ENCODE peak calls at places on chromosomes 12 and 14, in four cellular contexts. One of them, this sample, is unnamed.

GRCh38 chr14:94559638-94560290 is 1.5 kb upstream of the SERPINA4 start:
- DNase-seq in esophagus squamous epithelium: no peak
- DNase-seq in GM13977: no peak
- DNase-seq in astrocyte of the spinal cord: no peak
- DNase-seq in this sample: no peak

GRCh38 chr12:122203968-122204828 is 689 bp downstream of the B3GNT4 start:
- DNase-seq in esophagus squamous epithelium: no peak
- DNase-seq in GM13977: no peak
- DNase-seq in astrocyte of the spinal cord: no peak
- DNase-seq in this sample: no peak

GRCh38 chr12:11553871-11554533 is 95.5 kb upstream of the ETV6 start:
- DNase-seq in esophagus squamous epithelium: no peak
- DNase-seq in GM13977: peak
- DNase-seq in astrocyte of the spinal cord: peak
- DNase-seq in this sample: no peak

GRCh38 chr14:96204151-96205058 is at the start of gene BDKRB2:
- DNase-seq in esophagus squamous epithelium: no peak
- DNase-seq in GM13977: no peak
- DNase-seq in astrocyte of the spinal cord: peak
- DNase-seq in this sample: peak

GRCh38 chr14:56809262-56810215 is 740 bp downstream of the OTX2 start:
- DNase-seq in esophagus squamous epithelium: no peak
- DNase-seq in GM13977: no peak
- DNase-seq in astrocyte of the spinal cord: no peak
- DNase-seq in this sample: no peak

GRCh38 chr12:44389038-44389437 is 487.1 kb downstream of the NELL2 start:
- DNase-seq in esophagus squamous epithelium: no peak
- DNase-seq in GM13977: no peak
- DNase-seq in astrocyte of the spinal cord: no peak
- DNase-seq in this sample: no peak

GRCh38 chr14:88166616-88167015 is 156.5 kb downstream of the KCNK10 start:
- DNase-seq in esophagus squamous epithelium: no peak
- DNase-seq in GM13977: no peak
- DNase-seq in astrocyte of the spinal cord: peak
- DNase-seq in this sample: no peak

GRCh38 chr12:102462803-102463499 is 17.4 kb downstream of the IGF1 start:
- DNase-seq in esophagus squamous epithelium: no peak
- DNase-seq in GM13977: no peak
- DNase-seq in astrocyte of the spinal cord: peak
- DNase-seq in this sample: no peak

GRCh38 chr12:47813491-47814196 is 6.1 kb downstream of the HDAC7 start:
- DNase-seq in esophagus squamous epithelium: no peak
- DNase-seq in GM13977: peak
- DNase-seq in astrocyte of the spinal cord: no peak
- DNase-seq in this sample: no peak

GRCh38 chr14:104048758-104049496 is 36.6 kb upstream of the ASPG start:
- DNase-seq in esophagus squamous epithelium: no peak
- DNase-seq in GM13977: peak
- DNase-seq in astrocyte of the spinal cord: peak
- DNase-seq in this sample: no peak

GRCh38 chr12:100672075-100672592 is 98.7 kb downstream of the GAS2L3 start:
- DNase-seq in esophagus squamous epithelium: no peak
- DNase-seq in GM13977: peak
- DNase-seq in astrocyte of the spinal cord: no peak
- DNase-seq in this sample: no peak

GRCh38 chr12:28350502-28350901 is 160.2 kb downstream of the CCDC91 start:
- DNase-seq in esophagus squamous epithelium: no peak
- DNase-seq in GM13977: no peak
- DNase-seq in astrocyte of the spinal cord: no peak
- DNase-seq in this sample: no peak

GRCh38 chr12:72307229-72307628 is 35.1 kb downstream of the TRHDE start:
- DNase-seq in esophagus squamous epithelium: no peak
- DNase-seq in GM13977: no peak
- DNase-seq in astrocyte of the spinal cord: no peak
- DNase-seq in this sample: no peak

GRCh38 chr14:80959448-80960006 is 4.1 kb downstream of the TSHR start:
- DNase-seq in esophagus squamous epithelium: peak
- DNase-seq in GM13977: peak
- DNase-seq in astrocyte of the spinal cord: no peak
- DNase-seq in this sample: no peak

GRCh38 chr14:64705406-64706118 is 1.3 kb downstream of the PLEKHG3 start:
- DNase-seq in esophagus squamous epithelium: no peak
- DNase-seq in GM13977: no peak
- DNase-seq in astrocyte of the spinal cord: no peak
- DNase-seq in this sample: no peak

GRCh38 chr12:25058619-25059018 is 109.7 kb upstream of the BCAT1 start:
- DNase-seq in esophagus squamous epithelium: no peak
- DNase-seq in GM13977: no peak
- DNase-seq in astrocyte of the spinal cord: no peak
- DNase-seq in this sample: no peak

GRCh38 chr12:69023840-69024239 is 90.9 kb upstream of the CPM start:
- DNase-seq in esophagus squamous epithelium: no peak
- DNase-seq in GM13977: no peak
- DNase-seq in astrocyte of the spinal cord: no peak
- DNase-seq in this sample: no peak

GRCh38 chr12:17076335-17076734 is 470.4 kb upstream of the LMO3 start:
- DNase-seq in esophagus squamous epithelium: no peak
- DNase-seq in GM13977: no peak
- DNase-seq in astrocyte of the spinal cord: peak
- DNase-seq in this sample: no peak

GRCh38 chr14:38207830-38208815 is at the start of gene SSTR1:
- DNase-seq in esophagus squamous epithelium: no peak
- DNase-seq in GM13977: no peak
- DNase-seq in astrocyte of the spinal cord: peak
- DNase-seq in this sample: no peak

GRCh38 chr12:64883264-64884163 is 59.1 kb downstream of the TBC1D30 start:
- DNase-seq in esophagus squamous epithelium: no peak
- DNase-seq in GM13977: no peak
- DNase-seq in astrocyte of the spinal cord: no peak
- DNase-seq in this sample: no peak

GRCh38 chr12:130463818-130464663 is 126.4 kb downstream of the PIWIL1 start:
- DNase-seq in esophagus squamous epithelium: no peak
- DNase-seq in GM13977: no peak
- DNase-seq in astrocyte of the spinal cord: no peak
- DNase-seq in this sample: no peak

GRCh38 chr14:55130194-55130550 is 1.1 kb downstream of the LGALS3 start:
- DNase-seq in esophagus squamous epithelium: no peak
- DNase-seq in GM13977: no peak
- DNase-seq in astrocyte of the spinal cord: no peak
- DNase-seq in this sample: no peak

GRCh38 chr14:66426451-66426850 is 59.7 kb upstream of the CCDC196 start:
- DNase-seq in esophagus squamous epithelium: no peak
- DNase-seq in GM13977: no peak
- DNase-seq in astrocyte of the spinal cord: no peak
- DNase-seq in this sample: no peak

GRCh38 chr14:29321646-29322045 is 555.1 kb downstream of the FOXG1 start:
- DNase-seq in esophagus squamous epithelium: no peak
- DNase-seq in GM13977: no peak
- DNase-seq in astrocyte of the spinal cord: peak
- DNase-seq in this sample: no peak

GRCh38 chr14:95701846-95702221 is 12.1 kb downstream of the TCL1A start:
- DNase-seq in esophagus squamous epithelium: no peak
- DNase-seq in GM13977: no peak
- DNase-seq in astrocyte of the spinal cord: peak
- DNase-seq in this sample: peak

GRCh38 chr14:31270196-31270772 is 62.7 kb upstream of the HECTD1 start:
- DNase-seq in esophagus squamous epithelium: no peak
- DNase-seq in GM13977: no peak
- DNase-seq in astrocyte of the spinal cord: no peak
- DNase-seq in this sample: no peak

GRCh38 chr12:82912406-82912805 is 225.7 kb downstream of the TMTC2 start:
- DNase-seq in esophagus squamous epithelium: no peak
- DNase-seq in GM13977: no peak
- DNase-seq in astrocyte of the spinal cord: peak
- DNase-seq in this sample: no peak

GRCh38 chr12:96425973-96426372 is 25.7 kb upstream of the CDK17 start:
- DNase-seq in esophagus squamous epithelium: no peak
- DNase-seq in GM13977: no peak
- DNase-seq in astrocyte of the spinal cord: peak
- DNase-seq in this sample: no peak

GRCh38 chr12:132243596-132244289 is 85.6 kb downstream of the GALNT9 start:
- DNase-seq in esophagus squamous epithelium: no peak
- DNase-seq in GM13977: no peak
- DNase-seq in astrocyte of the spinal cord: no peak
- DNase-seq in this sample: no peak

GRCh38 chr14:31945074-31945613 is 132.0 kb upstream of the ARHGAP5 start:
- DNase-seq in esophagus squamous epithelium: no peak
- DNase-seq in GM13977: no peak
- DNase-seq in astrocyte of the spinal cord: no peak
- DNase-seq in this sample: no peak

GRCh38 chr12:16344269-16344668 is 3.2 kb upstream of the MGST1 start:
- DNase-seq in esophagus squamous epithelium: no peak
- DNase-seq in GM13977: no peak
- DNase-seq in astrocyte of the spinal cord: no peak
- DNase-seq in this sample: no peak

GRCh38 chr14:90642239-90642717 is 174.0 kb downstream of the TTC7B start:
- DNase-seq in esophagus squamous epithelium: no peak
- DNase-seq in GM13977: no peak
- DNase-seq in astrocyte of the spinal cord: peak
- DNase-seq in this sample: no peak

GRCh38 chr14:68659021-68659931 is 133.6 kb downstream of the ZFP36L1 start:
- DNase-seq in esophagus squamous epithelium: no peak
- DNase-seq in GM13977: no peak
- DNase-seq in astrocyte of the spinal cord: peak
- DNase-seq in this sample: peak

GRCh38 chr12:49887536-49888401 is 15.9 kb downstream of the FAIM2 start:
- DNase-seq in esophagus squamous epithelium: no peak
- DNase-seq in GM13977: no peak
- DNase-seq in astrocyte of the spinal cord: no peak
- DNase-seq in this sample: no peak

DNA sequence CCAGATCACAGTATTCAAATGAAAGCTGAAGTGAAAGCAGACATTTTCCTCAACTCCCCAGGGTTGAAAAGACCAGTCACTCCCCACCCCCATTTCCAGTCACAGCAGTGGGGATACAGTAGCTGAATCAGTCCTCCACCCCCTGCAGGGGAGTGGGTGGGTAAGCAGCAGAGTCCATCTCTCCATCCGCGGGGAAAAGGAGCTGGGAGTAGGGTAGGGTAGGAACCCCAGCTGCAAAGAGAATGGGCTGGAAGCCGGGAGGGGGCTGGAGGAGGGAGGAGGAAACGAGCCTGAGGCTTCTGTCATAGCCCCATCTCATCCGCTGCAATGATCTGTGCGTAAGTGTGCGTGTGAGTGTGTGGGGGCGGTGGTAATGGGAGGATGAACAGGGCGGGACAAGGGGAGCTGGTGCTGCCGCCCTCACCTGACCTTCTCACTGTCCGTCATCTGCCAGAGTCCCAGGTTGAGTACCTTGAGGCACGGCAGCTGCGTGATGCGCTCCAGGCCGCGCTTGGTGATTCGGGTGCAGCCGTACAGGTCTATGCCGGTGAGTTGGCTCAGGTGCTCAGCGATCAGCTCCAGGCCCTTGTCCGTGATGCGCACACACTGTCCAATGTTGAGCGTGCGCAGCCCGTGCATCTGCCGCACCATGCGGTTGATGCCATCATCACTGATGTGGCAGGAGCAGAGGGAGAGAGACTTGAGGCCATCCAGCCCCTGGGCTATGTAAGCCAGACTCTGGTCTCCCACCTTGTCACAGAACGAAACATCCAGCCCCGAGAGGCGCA is 1.7 kb downstream of the FBXL14 start:
- DNase-seq in esophagus squamous epithelium: no peak
- DNase-seq in GM13977: peak
- DNase-seq in astrocyte of the spinal cord: peak
- DNase-seq in this sample: no peak
- TF ChIP-seq CTCF in esophagus squamous epithelium: no peak
- TF ChIP-seq CTCF in GM13977: no peak
- TF ChIP-seq CTCF in astrocyte of the spinal cord: peak
- TF ChIP-seq CTCF in this sample: no peak

DNA sequence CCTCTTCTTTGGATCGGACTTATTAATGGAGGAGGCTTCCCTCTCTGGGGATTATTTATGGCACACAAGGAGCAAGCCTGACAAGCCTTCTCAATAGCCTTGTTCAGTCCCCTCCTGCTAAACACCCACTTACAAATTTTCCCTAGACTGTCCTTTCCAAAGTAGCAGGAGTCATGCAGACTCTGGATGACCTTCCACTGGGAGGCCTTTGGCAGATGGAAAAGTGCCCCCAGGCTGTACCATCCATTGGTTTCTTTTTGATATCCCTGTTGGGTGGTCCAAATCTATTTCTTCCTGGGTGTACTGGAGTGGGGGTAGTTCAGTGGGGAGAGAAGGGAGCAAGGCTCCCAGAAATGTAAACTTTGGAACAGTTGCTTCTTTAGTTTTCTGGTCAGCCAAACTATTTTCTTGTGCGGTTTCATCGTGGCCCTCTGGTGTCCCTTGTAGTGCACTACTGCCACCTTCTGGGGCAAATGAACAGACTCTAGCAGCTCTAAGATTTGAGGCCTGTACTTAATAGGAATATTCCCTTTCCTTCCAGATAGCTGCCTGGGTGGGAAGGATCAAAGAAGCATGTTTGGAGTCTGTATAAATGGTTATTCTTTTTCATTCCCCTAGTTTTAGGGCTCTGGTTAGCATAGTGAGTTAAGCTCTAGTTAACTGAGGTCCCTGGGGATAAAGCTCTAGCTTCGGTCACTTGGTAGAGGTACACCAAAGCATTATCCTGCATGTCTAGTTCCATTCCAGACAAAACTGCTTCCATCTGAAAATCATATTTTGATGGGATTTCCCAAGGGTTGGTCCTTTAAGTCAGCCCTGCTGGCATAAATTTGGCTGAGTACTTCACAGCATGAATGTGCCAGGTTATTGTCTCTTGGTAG is 409.5 kb downstream of the SLC6A15 start:
- DNase-seq in esophagus squamous epithelium: no peak
- DNase-seq in GM13977: peak
- DNase-seq in astrocyte of the spinal cord: peak
- DNase-seq in this sample: no peak
- TF ChIP-seq CTCF in esophagus squamous epithelium: peak
- TF ChIP-seq CTCF in GM13977: peak
- TF ChIP-seq CTCF in astrocyte of the spinal cord: peak
- TF ChIP-seq CTCF in this sample: peak

DNA sequence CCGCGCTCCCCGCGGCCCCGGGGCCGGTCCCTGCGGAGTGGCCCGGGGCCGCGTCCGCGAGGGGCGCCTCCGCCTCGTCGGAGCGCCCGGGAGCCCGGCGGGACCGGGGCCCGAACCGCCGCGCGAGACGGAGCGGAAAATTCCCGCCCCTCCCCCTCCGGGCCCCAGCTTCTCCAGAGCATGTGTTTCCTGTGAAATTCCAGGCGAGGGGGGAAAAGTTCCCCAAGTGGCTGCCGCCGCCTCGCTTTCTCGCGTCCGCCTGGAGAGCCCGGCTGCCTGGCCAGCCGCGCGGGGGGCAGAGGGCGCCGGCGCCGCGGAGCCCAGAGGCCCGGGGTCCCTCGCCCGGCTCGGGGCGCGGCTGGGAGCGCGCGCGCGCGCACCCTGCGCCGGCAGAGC is 886 bp downstream of the CACNA1C start:
- DNase-seq in esophagus squamous epithelium: no peak
- DNase-seq in GM13977: no peak
- DNase-seq in astrocyte of the spinal cord: no peak
- DNase-seq in this sample: no peak
- TF ChIP-seq CTCF in esophagus squamous epithelium: no peak
- TF ChIP-seq CTCF in GM13977: no peak
- TF ChIP-seq CTCF in astrocyte of the spinal cord: no peak
- TF ChIP-seq CTCF in this sample: no peak

GRCh38 chr12:51482808-51483532 is 58.3 kb downstream of the SLC4A8 start:
- DNase-seq in esophagus squamous epithelium: no peak
- DNase-seq in GM13977: no peak
- DNase-seq in astrocyte of the spinal cord: no peak
- DNase-seq in this sample: no peak
- TF ChIP-seq CTCF in esophagus squamous epithelium: no peak
- TF ChIP-seq CTCF in GM13977: peak
- TF ChIP-seq CTCF in astrocyte of the spinal cord: no peak
- TF ChIP-seq CTCF in this sample: no peak